ENCODE peak calls at places on chromosomes 12 and 14, in nine cellular contexts. E is natural killer cell treated with Interleukin-12 subunit alpha and Interleukin-12 subunit beta and Interleukin-15 and Interleukin-18, amount 100 ng/mL, for 72 hours; J is LHCN-M2; W is NCI-H226; B is smooth muscle cell of the brain vasculature; P is HCEC 1CT; O is GM10248; A is foreskin fibroblast; N is stimulated activated CD4-positive, alpha-beta T cell treated with anti-CD3 and anti-CD28 coated beads, Interleukin-4, amount 100 ng/mL, for 48 hours. K is an unnamed sample.

GRCh38 chr12:1972856-1973317 is 31.4 kb downstream of the DCP1B start:
- DNase-seq in E (no peak), J (no peak), W (no peak), B (no peak), P (no peak), O (no peak), A (peak), N (no peak), K (no peak)

GRCh38 chr14:101854366-101854765 is 92.9 kb downstream of the PPP2R5C start:
- DNase-seq in E (no peak), J (no peak), W (peak), B (no peak), P (no peak), O (no peak), A (no peak), N (no peak), K (no peak)

GRCh38 chr14:102795060-102795925 is 18.0 kb downstream of the TRAF3 start:
- DNase-seq in E (peak), J (peak), W (peak), B (no peak), P (peak), O (no peak), A (peak), N (no peak), K (no peak)

GRCh38 chr14:100071545-100071944 is 6.3 kb downstream of the EVL start:
- DNase-seq in E (no peak), J (no peak), W (no peak), B (no peak), P (no peak), O (no peak), A (no peak), N (no peak), K (no peak)

GRCh38 chr12:52634266-52635056 is 16.1 kb upstream of the KRT73 start:
- DNase-seq in E (no peak), J (no peak), W (no peak), B (no peak), P (no peak), O (no peak), A (no peak), N (no peak), K (no peak)

GRCh38 chr14:50410921-50411320 is 14.2 kb upstream of the CDKL1 start:
- DNase-seq in E (no peak), J (peak), W (peak), B (no peak), P (peak), O (no peak), A (no peak), N (no peak), K (peak)

GRCh38 chr12:2051700-2052625 is 824 bp upstream of the CACNA1C start:
- DNase-seq in E (no peak), J (peak), W (no peak), B (no peak), P (no peak), O (no peak), A (no peak), N (no peak), K (no peak)

GRCh38 chr12:46898152-46898931 is 72.5 kb upstream of the SLC38A4 start:
- DNase-seq in E (no peak), J (no peak), W (no peak), B (no peak), P (no peak), O (no peak), A (no peak), N (no peak), K (no peak)

GRCh38 chr12:7588703-7589329 is 76.9 kb downstream of the APOBEC1 start:
- DNase-seq in E (no peak), J (peak), W (peak), B (no peak), P (peak), O (peak), A (peak), N (peak), K (no peak)

GRCh38 chr14:102828201-102828600 is 51.0 kb downstream of the TRAF3 start:
- DNase-seq in E (no peak), J (no peak), W (peak), B (no peak), P (no peak), O (no peak), A (no peak), N (no peak), K (no peak)

GRCh38 chr12:93982847-93983315 is 165.5 kb upstream of the PLXNC1 start:
- DNase-seq in E (no peak), J (peak), W (peak), B (peak), P (peak), O (no peak), A (peak), N (no peak), K (peak)

GRCh38 chr12:1130164-1130563 is 139.1 kb downstream of the ERC1 start:
- DNase-seq in E (no peak), J (no peak), W (peak), B (no peak), P (no peak), O (no peak), A (no peak), N (no peak), K (no peak)

GRCh38 chr14:32692441-32692840 is 246.2 kb upstream of the NPAS3 start:
- DNase-seq in E (no peak), J (no peak), W (no peak), B (no peak), P (no peak), O (no peak), A (no peak), N (no peak), K (no peak)

GRCh38 chr14:53528114-53528513 is 375.0 kb upstream of the DDHD1 start:
- DNase-seq in E (no peak), J (no peak), W (no peak), B (no peak), P (peak), O (no peak), A (peak), N (no peak), K (no peak)

GRCh38 chr14:61186341-61186740 is 94.8 kb downstream of the TMEM30B start:
- DNase-seq in E (no peak), J (no peak), W (no peak), B (no peak), P (no peak), O (no peak), A (no peak), N (no peak), K (no peak)

GRCh38 chr12:4881665-4882064 is 28.0 kb upstream of the KCNA1 start:
- DNase-seq in E (no peak), J (no peak), W (no peak), B (no peak), P (no peak), O (no peak), A (no peak), N (no peak), K (no peak)

GRCh38 chr14:104803280-104803915 is 2.5 kb downstream of the ZBTB42 start:
- DNase-seq in E (no peak), J (no peak), W (no peak), B (no peak), P (no peak), O (no peak), A (no peak), N (no peak), K (no peak)

GRCh38 chr14:51239813-51240803 is at the start of gene TMX1:
- DNase-seq in E (peak), J (peak), W (peak), B (peak), P (peak), O (peak), A (peak), N (peak), K (peak)

GRCh38 chr14:92677087-92677668 is 71.2 kb downstream of the LGMN start:
- DNase-seq in E (no peak), J (no peak), W (peak), B (no peak), P (no peak), O (peak), A (no peak), N (no peak), K (no peak)

GRCh38 chr12:119231774-119232173 is 53.0 kb downstream of the HSPB8 start:
- DNase-seq in E (no peak), J (no peak), W (no peak), B (no peak), P (no peak), O (no peak), A (no peak), N (no peak), K (no peak)

GRCh38 chr14:88168498-88169165 is 154.4 kb downstream of the KCNK10 start:
- DNase-seq in E (peak), J (peak), W (no peak), B (no peak), P (peak), O (peak), A (no peak), N (peak), K (no peak)

GRCh38 chr12:13377698-13378097 is 181.2 kb downstream of the EMP1 start:
- DNase-seq in E (no peak), J (no peak), W (no peak), B (no peak), P (no peak), O (no peak), A (no peak), N (no peak), K (no peak)

GRCh38 chr12:47717443-47718193 is 7.7 kb downstream of the ENDOU start:
- DNase-seq in E (no peak), J (peak), W (peak), B (peak), P (peak), O (peak), A (peak), N (peak), K (no peak)

GRCh38 chr14:43147480-43147879 is 1359.6 kb downstream of the FSCB start:
- DNase-seq in E (no peak), J (no peak), W (no peak), B (no peak), P (no peak), O (no peak), A (no peak), N (no peak), K (no peak)

GRCh38 chr14:88479574-88479987 is 75.2 kb downstream of the PTPN21 start:
- DNase-seq in E (no peak), J (no peak), W (no peak), B (no peak), P (no peak), O (no peak), A (no peak), N (no peak), K (no peak)

GRCh38 chr14:65501328-65501727 is 88.8 kb downstream of the FUT8 start:
- DNase-seq in E (no peak), J (no peak), W (no peak), B (no peak), P (no peak), O (no peak), A (no peak), N (no peak), K (no peak)

GRCh38 chr12:49261726-49262125 is 3.2 kb upstream of the TUBA1C start:
- DNase-seq in E (no peak), J (no peak), W (no peak), B (no peak), P (peak), O (no peak), A (peak), N (no peak), K (no peak)

GRCh38 chr14:88005978-88006851 is 1.3 kb downstream of the GPR65 start:
- DNase-seq in E (peak), J (no peak), W (no peak), B (no peak), P (no peak), O (peak), A (no peak), N (peak), K (no peak)

GRCh38 chr12:7322599-7322998 is 18.7 kb downstream of the ACSM4 start:
- DNase-seq in E (no peak), J (no peak), W (no peak), B (no peak), P (no peak), O (no peak), A (no peak), N (no peak), K (no peak)